ENCODE peak calls at places on chromosome 3, in eight cellular contexts. One of them, this sample, is unnamed.

GRCh38 chr3:13019243-13019701 is 54.0 kb downstream of the IQSEC1 start:
- DNase-seq in GM12865: no peak
- DNase-seq in endothelial cell: no peak
- DNase-seq in NCI-H1694 treated with DMSO at 0.1 percent for 48 hours: no peak
- DNase-seq in DMS153: no peak
- DNase-seq in stimulated activated CD8-positive, alpha-beta memory T cell treated with anti-CD3 and anti-CD28 coated beads, Interleukin-7, amount 100 ng/mL, for 4 hours: no peak
- DNase-seq in upper lobe of left lung: peak
- DNase-seq in amygdala: no peak
- DNase-seq in this sample: no peak

GRCh38 chr3:195147649-195148121 is 123.3 kb downstream of the XXYLT1 start:
- DNase-seq in endothelial cell: no peak
- DNase-seq in stimulated activated CD8-positive, alpha-beta memory T cell treated with anti-CD3 and anti-CD28 coated beads, Interleukin-7, amount 100 ng/mL, for 4 hours: no peak
- DNase-seq in upper lobe of left lung: no peak
- DNase-seq in amygdala: no peak
- DNase-seq in DMS153: no peak
- DNase-seq in GM12865: peak
- DNase-seq in NCI-H1694 treated with DMSO at 0.1 percent for 48 hours: no peak
- DNase-seq in this sample: peak

GRCh38 chr3:66789584-66790237 is 208.4 kb upstream of the KBTBD8 start:
- DNase-seq in NCI-H1694 treated with DMSO at 0.1 percent for 48 hours: peak
- DNase-seq in stimulated activated CD8-positive, alpha-beta memory T cell treated with anti-CD3 and anti-CD28 coated beads, Interleukin-7, amount 100 ng/mL, for 4 hours: no peak
- DNase-seq in upper lobe of left lung: no peak
- DNase-seq in amygdala: no peak
- DNase-seq in DMS153: no peak
- DNase-seq in endothelial cell: no peak
- DNase-seq in GM12865: no peak
- DNase-seq in this sample: no peak

GRCh38 chr3:129007792-129008191 is 6.7 kb downstream of the EFCC1 start:
- DNase-seq in GM12865: no peak
- DNase-seq in upper lobe of left lung: no peak
- DNase-seq in amygdala: no peak
- DNase-seq in DMS153: no peak
- DNase-seq in NCI-H1694 treated with DMSO at 0.1 percent for 48 hours: no peak
- DNase-seq in stimulated activated CD8-positive, alpha-beta memory T cell treated with anti-CD3 and anti-CD28 coated beads, Interleukin-7, amount 100 ng/mL, for 4 hours: no peak
- DNase-seq in endothelial cell: no peak
- DNase-seq in this sample: no peak

GRCh38 chr3:167151671-167152070 is 228.4 kb downstream of the ZBBX start:
- DNase-seq in DMS153: peak
- DNase-seq in endothelial cell: no peak
- DNase-seq in NCI-H1694 treated with DMSO at 0.1 percent for 48 hours: no peak
- DNase-seq in stimulated activated CD8-positive, alpha-beta memory T cell treated with anti-CD3 and anti-CD28 coated beads, Interleukin-7, amount 100 ng/mL, for 4 hours: no peak
- DNase-seq in amygdala: no peak
- DNase-seq in upper lobe of left lung: no peak
- DNase-seq in GM12865: no peak
- DNase-seq in this sample: no peak

GRCh38 chr3:130480736-130481135 is 36.2 kb upstream of the COL6A6 start:
- DNase-seq in NCI-H1694 treated with DMSO at 0.1 percent for 48 hours: no peak
- DNase-seq in endothelial cell: peak
- DNase-seq in stimulated activated CD8-positive, alpha-beta memory T cell treated with anti-CD3 and anti-CD28 coated beads, Interleukin-7, amount 100 ng/mL, for 4 hours: no peak
- DNase-seq in upper lobe of left lung: no peak
- DNase-seq in amygdala: no peak
- DNase-seq in DMS153: no peak
- DNase-seq in GM12865: peak
- DNase-seq in this sample: peak

GRCh38 chr3:43707266-43707665 is 16.5 kb downstream of the ABHD5 start:
- DNase-seq in NCI-H1694 treated with DMSO at 0.1 percent for 48 hours: no peak
- DNase-seq in upper lobe of left lung: no peak
- DNase-seq in amygdala: no peak
- DNase-seq in stimulated activated CD8-positive, alpha-beta memory T cell treated with anti-CD3 and anti-CD28 coated beads, Interleukin-7, amount 100 ng/mL, for 4 hours: no peak
- DNase-seq in DMS153: no peak
- DNase-seq in GM12865: no peak
- DNase-seq in endothelial cell: no peak
- DNase-seq in this sample: no peak

GRCh38 chr3:178676077-178676476 is 139.8 kb downstream of the KCNMB2 start:
- DNase-seq in DMS153: no peak
- DNase-seq in stimulated activated CD8-positive, alpha-beta memory T cell treated with anti-CD3 and anti-CD28 coated beads, Interleukin-7, amount 100 ng/mL, for 4 hours: no peak
- DNase-seq in amygdala: no peak
- DNase-seq in endothelial cell: no peak
- DNase-seq in GM12865: no peak
- DNase-seq in upper lobe of left lung: no peak
- DNase-seq in NCI-H1694 treated with DMSO at 0.1 percent for 48 hours: no peak
- DNase-seq in this sample: no peak

GRCh38 chr3:188830955-188831354 is 340.8 kb upstream of the TPRG1 start:
- DNase-seq in upper lobe of left lung: no peak
- DNase-seq in stimulated activated CD8-positive, alpha-beta memory T cell treated with anti-CD3 and anti-CD28 coated beads, Interleukin-7, amount 100 ng/mL, for 4 hours: no peak
- DNase-seq in amygdala: no peak
- DNase-seq in endothelial cell: no peak
- DNase-seq in GM12865: no peak
- DNase-seq in DMS153: no peak
- DNase-seq in NCI-H1694 treated with DMSO at 0.1 percent for 48 hours: no peak
- DNase-seq in this sample: peak

GRCh38 chr3:151766454-151766853 is 32.7 kb downstream of the AADACL2 start:
- DNase-seq in upper lobe of left lung: no peak
- DNase-seq in GM12865: no peak
- DNase-seq in endothelial cell: no peak
- DNase-seq in DMS153: no peak
- DNase-seq in amygdala: no peak
- DNase-seq in NCI-H1694 treated with DMSO at 0.1 percent for 48 hours: no peak
- DNase-seq in stimulated activated CD8-positive, alpha-beta memory T cell treated with anti-CD3 and anti-CD28 coated beads, Interleukin-7, amount 100 ng/mL, for 4 hours: no peak
- DNase-seq in this sample: no peak

GRCh38 chr3:33131328-33132018 is 17.7 kb downstream of the CRTAP start:
- DNase-seq in stimulated activated CD8-positive, alpha-beta memory T cell treated with anti-CD3 and anti-CD28 coated beads, Interleukin-7, amount 100 ng/mL, for 4 hours: no peak
- DNase-seq in upper lobe of left lung: no peak
- DNase-seq in endothelial cell: peak
- DNase-seq in DMS153: no peak
- DNase-seq in GM12865: peak
- DNase-seq in amygdala: peak
- DNase-seq in NCI-H1694 treated with DMSO at 0.1 percent for 48 hours: peak
- DNase-seq in this sample: peak

GRCh38 chr3:183428140-183429023 is at the start of gene MCF2L2:
- DNase-seq in stimulated activated CD8-positive, alpha-beta memory T cell treated with anti-CD3 and anti-CD28 coated beads, Interleukin-7, amount 100 ng/mL, for 4 hours: peak
- DNase-seq in endothelial cell: peak
- DNase-seq in upper lobe of left lung: peak
- DNase-seq in GM12865: peak
- DNase-seq in NCI-H1694 treated with DMSO at 0.1 percent for 48 hours: peak
- DNase-seq in DMS153: peak
- DNase-seq in amygdala: peak
- DNase-seq in this sample: peak

GRCh38 chr3:159273608-159274007 is 471.8 kb downstream of the MFSD1 start:
- DNase-seq in DMS153: no peak
- DNase-seq in amygdala: no peak
- DNase-seq in endothelial cell: peak
- DNase-seq in NCI-H1694 treated with DMSO at 0.1 percent for 48 hours: no peak
- DNase-seq in upper lobe of left lung: no peak
- DNase-seq in stimulated activated CD8-positive, alpha-beta memory T cell treated with anti-CD3 and anti-CD28 coated beads, Interleukin-7, amount 100 ng/mL, for 4 hours: no peak
- DNase-seq in GM12865: peak
- DNase-seq in this sample: peak

This sample was measured in KBM-7.